ENCODE peak calls at places on chromosomes 11 and 22, in four cellular contexts. T, G, J and Q are unnamed samples.
A peak's percentile ranks its signal among the peaks of the same experiment; 100 is the strongest.

GRCh38 chr11:93718057-93718563 is 23.2 kb downstream of the TAF1D start:
- DNase-seq in T (no peak), G (no peak), J (no peak), Q (no peak)

GRCh38 chr11:44761546-44761961 is 34.8 kb downstream of the TSPAN18 start:
- DNase-seq in T (no peak), G (no peak), J (no peak), Q (peak; percentile 52)

GRCh38 chr11:16809901-16810668 is 71.6 kb downstream of the C11orf58 start:
- DNase-seq in T (no peak), G (peak; percentile 70), J (peak; percentile 33), Q (peak; percentile 75)

GRCh38 chr22:27531782-27532530 is 269.6 kb downstream of the MN1 start:
- DNase-seq in T (no peak), G (no peak), J (peak; percentile 82), Q (no peak)

GRCh38 chr11:102527701-102528100 is 2.8 kb downstream of the MMP7 start:
- DNase-seq in T (no peak), G (no peak), J (no peak), Q (no peak)

GRCh38 chr11:16607675-16608644 is 130.5 kb upstream of the C11orf58 start:
- DNase-seq in T (no peak), G (peak; percentile 77), J (peak; percentile 89), Q (peak; percentile 77)

GRCh38 chr11:107659310-107659709 is 52.5 kb downstream of the SLN start:
- DNase-seq in T (no peak), G (no peak), J (no peak), Q (no peak)

GRCh38 chr11:75785187-75785586 is 16.6 kb downstream of the DGAT2 start:
- DNase-seq in T (no peak), G (no peak), J (no peak), Q (no peak)

GRCh38 chr11:7524831-7525230 is 11.0 kb downstream of the PPFIBP2 start:
- DNase-seq in T (peak; percentile 46), G (no peak), J (no peak), Q (no peak)

GRCh38 chr22:46142548-46143490 is 7.5 kb upstream of the PPARA start:
- DNase-seq in T (no peak), G (no peak), J (no peak), Q (peak; percentile 57)

GRCh38 chr22:17754233-17754925 is 19.9 kb downstream of the BID start:
- DNase-seq in T (no peak), G (no peak), J (no peak), Q (no peak)

GRCh38 chr11:59769086-59769485 is 13.9 kb downstream of the STX3 start:
- DNase-seq in T (no peak), G (no peak), J (no peak), Q (no peak)

GRCh38 chr11:108591893-108592292 is 1.7 kb downstream of the EXPH5 start:
- DNase-seq in T (no peak), G (no peak), J (no peak), Q (no peak)

GRCh38 chr11:79232346-79232745 is 208.5 kb downstream of the TENM4 start:
- DNase-seq in T (no peak), G (no peak), J (no peak), Q (no peak)

GRCh38 chr11:71153005-71153395 is 99.4 kb downstream of the SHANK2 start:
- DNase-seq in T (no peak), G (peak; percentile 34), J (peak; percentile 31), Q (peak; percentile 53)

GRCh38 chr11:22456993-22457748 is 119.0 kb downstream of the SLC17A6 start:
- DNase-seq in T (no peak), G (peak; percentile 6), J (no peak), Q (no peak)

GRCh38 chr22:23749747-23750373 is 1.1 kb downstream of the ZNF70 start:
- DNase-seq in T (no peak), G (no peak), J (no peak), Q (no peak)

GRCh38 chr11:2991477-2992233 is 474 bp downstream of the NAP1L4 start:
- DNase-seq in T (peak; percentile 32), G (no peak), J (peak; percentile 20), Q (no peak)

GRCh38 chr11:40202569-40202968 is 1256.9 kb downstream of the LRRC4C start:
- DNase-seq in T (no peak), G (no peak), J (no peak), Q (no peak)

GRCh38 chr11:61041755-61042518 is 60.4 kb upstream of the CD5 start:
- DNase-seq in T (peak; percentile 82), G (peak; percentile 30), J (no peak), Q (no peak)

GRCh38 chr11:131691558-131692041 is 321.2 kb downstream of the NTM start:
- DNase-seq in T (no peak), G (no peak), J (peak; percentile 11), Q (no peak)

GRCh38 chr11:102546427-102546826 is 15.9 kb upstream of the MMP7 start:
- DNase-seq in T (no peak), G (no peak), J (no peak), Q (no peak)

GRCh38 chr11:70498171-70498571 is 99.8 kb downstream of the CTTN start:
- DNase-seq in T (no peak), G (no peak), J (no peak), Q (peak; percentile 39)

GRCh38 chr11:42145311-42145710 is 685.9 kb upstream of the LRRC4C start:
- DNase-seq in T (no peak), G (no peak), J (no peak), Q (no peak)

GRCh38 chr22:35649026-35649553 is 844 bp downstream of the APOL6 start:
- DNase-seq in T (no peak), G (no peak), J (no peak), Q (no peak)

GRCh38 chr11:26199341-26199740 is 132.6 kb upstream of the ANO3 start:
- DNase-seq in T (no peak), G (no peak), J (peak; percentile 66), Q (no peak)

GRCh38 chr22:27810566-27810965 is 9.0 kb upstream of the MN1 start:
- DNase-seq in T (no peak), G (peak; percentile 65), J (peak; percentile 68), Q (peak; percentile 93)

GRCh38 chr11:47917643-47918369 is 62.6 kb upstream of the PTPRJ start:
- DNase-seq in T (peak; percentile 74), G (peak; percentile 97), J (peak; percentile 98), Q (peak; percentile 96)

GRCh38 chr11:61062181-61062955 is 39.9 kb upstream of the CD5 start:
- DNase-seq in T (peak; percentile 15), G (no peak), J (no peak), Q (peak; percentile 35)

GRCh38 chr11:32659672-32660071 is 76.0 kb downstream of the EIF3M start:
- DNase-seq in T (no peak), G (no peak), J (no peak), Q (no peak)

DNA sequence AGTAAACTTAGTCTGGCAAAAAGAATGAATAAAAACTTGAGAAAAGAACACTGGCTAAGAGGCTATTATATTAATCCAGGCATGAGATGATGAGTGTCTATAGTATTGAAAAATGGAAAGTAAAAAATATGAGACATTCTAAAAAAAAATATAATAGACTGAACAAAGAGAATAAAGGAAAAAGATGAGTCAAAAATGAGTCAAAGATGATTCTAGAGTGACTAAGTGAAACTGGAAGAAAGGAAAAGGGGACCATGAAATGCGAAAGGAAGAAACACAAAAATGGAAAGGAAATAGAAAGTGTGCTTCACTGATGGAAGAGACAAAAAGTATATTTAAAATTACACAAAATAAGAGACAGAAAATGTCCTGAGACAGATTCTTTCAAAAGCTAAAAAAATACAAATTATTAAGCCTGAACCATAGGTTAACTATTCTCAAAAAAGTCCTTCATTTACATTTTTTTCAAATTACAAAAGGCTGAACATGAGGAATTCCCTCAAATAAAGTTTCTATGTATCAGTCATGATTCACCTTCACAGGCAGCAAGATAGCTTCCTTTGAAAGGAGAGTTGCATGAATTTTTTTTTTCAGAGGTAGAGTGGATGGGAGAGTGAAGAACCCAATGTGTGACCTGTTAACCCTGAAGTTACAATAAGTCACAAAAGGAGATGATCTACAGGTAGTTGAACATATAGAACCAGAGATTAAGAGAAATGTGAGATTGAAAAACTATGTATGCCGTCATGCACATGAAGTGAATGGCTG is 75.2 kb downstream of the EIF3M start:
- DNase-seq in T (no peak), G (no peak), J (peak; percentile 53), Q (no peak)
- H3K4me3 ChIP-seq in T (no peak overlapping the region), G (no peak overlapping the region), J (no peak overlapping the region), Q (no peak overlapping the region)

GRCh38 chr22:30606455-30607299 is at the start of gene TCN2:
- DNase-seq in T (peak; percentile 58), G (peak; percentile 82), J (peak; percentile 77), Q (peak; percentile 88)
- TF ChIP-seq POLR2A in T (peak; percentile 69), G (peak; percentile 24), J (no peak), Q (no peak)

DNA sequence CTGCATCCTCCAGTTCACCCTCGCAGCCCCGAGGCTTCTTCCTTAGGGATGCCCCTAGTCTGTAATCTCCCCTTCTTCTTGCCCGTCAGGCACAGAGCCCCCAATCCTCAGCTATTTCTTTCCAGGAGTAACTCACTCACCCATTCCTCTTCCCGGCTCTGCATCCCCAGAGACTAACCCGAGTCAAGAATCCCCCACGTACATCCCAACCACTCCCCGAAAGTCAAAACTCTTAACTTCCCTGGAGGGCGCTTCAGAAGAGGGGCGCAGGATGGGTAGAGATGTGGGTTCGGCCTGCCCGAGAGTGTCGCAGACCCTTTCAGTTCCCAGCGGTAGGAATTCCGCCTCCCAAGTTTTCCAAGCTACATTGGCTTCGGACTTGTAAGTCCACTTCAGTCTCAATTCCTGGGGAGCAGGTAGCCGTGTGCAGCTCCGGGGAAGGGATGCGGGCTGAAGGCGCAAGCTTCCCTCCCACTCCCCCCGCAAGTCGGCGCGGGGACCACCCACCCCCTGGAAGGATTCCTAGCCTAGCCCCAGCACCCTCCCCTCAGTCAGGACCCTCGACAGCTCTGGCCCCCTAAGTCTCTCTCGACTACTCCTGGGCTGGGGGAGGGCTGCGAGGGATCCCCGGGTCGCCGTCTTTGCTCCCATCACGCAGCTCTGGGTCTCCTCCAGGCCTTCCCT is 871 bp downstream of the BDNF start:
- DNase-seq in T (no peak), G (no peak), J (peak; percentile 55), Q (no peak)
- TF ChIP-seq CTCF in T (no peak), G (no peak), J (no peak), Q (peak; percentile 1)

GRCh38 chr11:119520400-119520799 is 97.4 kb upstream of the THY1 start:
- DNase-seq in T (no peak), G (no peak), J (no peak), Q (no peak)
- H3K4me3 ChIP-seq in T (no peak overlapping the region), G (no peak overlapping the region), J (no peak overlapping the region), Q (no peak overlapping the region)

DNA sequence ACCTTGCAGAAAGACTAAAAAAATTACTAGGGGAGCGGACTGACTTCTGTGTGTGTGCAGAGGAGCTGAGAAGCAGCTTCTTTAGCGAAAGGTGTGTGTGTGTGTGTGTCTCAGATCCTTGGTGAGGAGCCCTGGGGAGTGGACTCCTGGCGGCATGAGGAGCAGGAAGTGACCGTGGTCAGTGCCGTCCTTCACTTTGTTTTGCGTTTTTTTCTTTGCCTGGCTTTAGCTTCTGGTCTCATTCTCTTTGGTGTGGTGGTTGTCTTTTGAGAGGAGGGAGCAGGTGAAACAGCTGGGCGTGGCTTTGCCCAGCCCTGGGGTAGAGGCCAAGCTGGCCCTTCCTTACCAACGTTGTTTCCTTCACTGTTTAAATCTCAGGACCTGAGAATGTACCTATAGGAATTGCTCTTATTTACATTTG is 1.9 kb downstream of the ZBED4 start:
- DNase-seq in T (no peak), G (peak; percentile 33), J (peak; percentile 33), Q (no peak)
- TF ChIP-seq POLR2A in T (no peak), G (no peak), J (no peak), Q (no peak)